ENCODE peak calls at places on chromosomes 5 and 9, in seven cellular contexts. B, X, A, H, J, I and E are unnamed samples. For H3K4me1, the result is how much of the 10 kb centered on the place peaks cover.

GRCh38 chr5:42767491-42768105 is 11.0 kb downstream of the CCDC152 start:
- DNase-seq in I (no peak), H (no peak), B (no peak), J (no peak), A (no peak), X (no peak), E (no peak)

GRCh38 chr5:82023530-82024095 is 51.8 kb downstream of the ATG10 start:
- DNase-seq in J (no peak), I (no peak), B (no peak), X (no peak), A (no peak), H (no peak), E (no peak)

GRCh38 chr9:73219985-73220626 is 68.4 kb downstream of the ANXA1 start:
- DNase-seq in H (no peak), B (no peak), I (no peak), X (no peak), J (no peak), A (no peak), E (no peak)

GRCh38 chr9:91117474-91117891 is 244.2 kb downstream of the AUH start:
- DNase-seq in A (no peak), I (no peak), B (no peak), X (no peak), J (no peak), H (no peak), E (no peak)

GRCh38 chr5:176732736-176733585 is 77.4 kb upstream of the UNC5A start:
- DNase-seq in B (no peak), X (no peak), J (no peak), I (no peak), A (no peak), H (no peak), E (no peak)

GRCh38 chr5:154712518-154713437 is 42.4 kb upstream of the LARP1 start:
- DNase-seq in A (no peak), X (no peak), I (no peak), H (no peak), J (no peak), B (peak), E (no peak)

GRCh38 chr5:144156767-144157171 is 13.7 kb downstream of the YIPF5 start:
- DNase-seq in I (no peak), B (no peak), A (no peak), X (no peak), J (no peak), H (no peak), E (no peak)

GRCh38 chr9:18622186-18622836 is 148.4 kb downstream of the ADAMTSL1 start:
- DNase-seq in A (no peak), I (no peak), J (no peak), B (no peak), X (no peak), H (no peak), E (no peak)

GRCh38 chr9:92501671-92502393 is 19.5 kb upstream of the ASPN start:
- DNase-seq in B (peak), H (no peak), X (peak), J (no peak), A (peak), I (no peak), E (peak)

GRCh38 chr5:110194191-110194590 is 504.5 kb downstream of the MAN2A1 start:
- DNase-seq in J (no peak), X (no peak), B (no peak), H (no peak), I (no peak), A (no peak), E (no peak)

GRCh38 chr5:28473531-28474107 is 1435.2 kb upstream of the CDH9 start:
- DNase-seq in I (no peak), X (no peak), H (no peak), A (no peak), J (no peak), B (no peak), E (no peak)

GRCh38 chr9:82761911-82762310 is 301.0 kb downstream of the RASEF start:
- DNase-seq in J (no peak), X (no peak), A (no peak), I (no peak), B (no peak), H (no peak), E (no peak)

GRCh38 chr9:70229026-70229425 is 29.8 kb upstream of the SMC5 start:
- DNase-seq in B (no peak), I (peak), H (peak), J (no peak), X (no peak), A (peak), E (peak)

GRCh38 chr9:5783982-5784381 is 48.9 kb downstream of the ERMP1 start:
- DNase-seq in X (no peak), I (no peak), B (no peak), J (no peak), A (no peak), H (no peak), E (no peak)

GRCh38 chr9:98627291-98627690 is 81.4 kb downstream of the GABBR2 start:
- DNase-seq in A (no peak), B (no peak), I (no peak), X (no peak), H (no peak), J (no peak), E (no peak)

GRCh38 chr9:133104718-133105460 is 16.2 kb downstream of the RALGDS start:
- DNase-seq in J (no peak), I (no peak), A (peak), H (no peak), B (no peak), X (peak), E (no peak)

GRCh38 chr5:191036-191948 is at the start of gene LRRC14B:
- DNase-seq in H (no peak), J (no peak), I (peak), B (peak), A (no peak), X (no peak), E (no peak)

GRCh38 chr5:177358333-177358939 is 712 bp downstream of the RGS14 start:
- DNase-seq in J (no peak), B (no peak), X (no peak), H (no peak), I (no peak), A (no peak), E (no peak)

GRCh38 chr5:133322743-133323142 is 270.9 kb downstream of the HSPA4 start:
- DNase-seq in J (no peak), X (no peak), A (no peak), B (no peak), H (no peak), I (no peak), E (no peak)

GRCh38 chr9:21104787-21105186 is 27.0 kb upstream of the IFNB1 start:
- DNase-seq in J (no peak), B (no peak), I (no peak), X (no peak), H (no peak), A (no peak), E (no peak)

GRCh38 chr5:168219515-168220410 is 71.7 kb upstream of the WWC1 start:
- DNase-seq in H (peak), X (peak), A (peak), I (peak), B (peak), J (no peak), E (peak)

GRCh38 chr5:129199308-129199707 is 104.8 kb downstream of the ISOC1 start:
- DNase-seq in I (no peak), H (no peak), J (no peak), A (no peak), B (no peak), X (no peak), E (no peak)

GRCh38 chr5:71865202-71865601 is 146.1 kb downstream of the CARTPT start:
- DNase-seq in A (peak), J (no peak), B (no peak), X (no peak), H (no peak), I (no peak), E (no peak)

GRCh38 chr5:51684794-51685355 is 301.6 kb downstream of the ISL1 start:
- DNase-seq in A (no peak), I (no peak), J (no peak), X (no peak), H (no peak), B (no peak), E (no peak)

GRCh38 chr5:17212210-17212609 is 5.2 kb upstream of the BASP1 start:
- DNase-seq in J (no peak), X (no peak), I (no peak), B (no peak), A (no peak), H (no peak), E (no peak)

GRCh38 chr9:127769985-127770904 is 8.2 kb downstream of the SH2D3C start:
- DNase-seq in J (no peak), I (no peak), X (no peak), A (no peak), B (no peak), H (no peak), E (no peak)

GRCh38 chr5:107474361-107474723 is 196.4 kb downstream of the EFNA5 start:
- DNase-seq in I (no peak), J (no peak), H (no peak), X (no peak), A (no peak), B (no peak), E (no peak)
- H3K4me1 ChIP-seq in I (under half), J (under half), H (under half), X (under half), A (under half), B (under half), E (under half)

DNA sequence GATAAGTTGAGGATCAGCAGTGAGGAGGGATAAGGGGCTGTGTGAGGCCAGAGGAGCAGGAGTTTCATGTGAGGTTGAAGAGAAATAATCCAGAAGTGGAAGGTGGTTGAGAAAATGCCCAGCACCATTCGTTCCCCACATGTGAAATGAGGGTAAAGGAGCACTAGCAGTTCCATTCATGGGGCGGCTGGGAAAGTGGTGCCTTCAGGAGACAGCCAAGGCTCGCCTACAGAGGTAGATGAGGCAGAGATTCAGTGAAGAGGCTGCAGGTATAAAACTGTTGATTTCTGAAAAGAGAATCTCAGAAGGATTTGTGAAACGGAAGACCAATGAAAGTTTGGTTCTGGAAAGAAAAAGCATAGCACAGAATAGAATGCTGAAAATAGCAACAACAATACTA is 272.6 kb downstream of the MSX2 start:
- DNase-seq in A (no peak), X (no peak), I (no peak), J (no peak), H (no peak), B (no peak), E (no peak)
- TF ChIP-seq CTCF in A (no peak), X (no peak), I (no peak), J (no peak), H (no peak), B (no peak), E (no peak)

GRCh38 chr9:4639420-4639819 is 22.7 kb upstream of the PLPP6 start:
- DNase-seq in X (no peak), B (no peak), I (no peak), A (no peak), H (no peak), J (no peak), E (no peak)
- H3K27ac ChIP-seq in X (no peak), B (no peak), I (no peak), A (no peak), H (no peak), J (no peak), E (no peak)

GRCh38 chr9:130665431-130666392 is 1.3 kb downstream of the PRDM12 start:
- DNase-seq in A (no peak), H (no peak), I (no peak), J (no peak), X (no peak), B (no peak), E (no peak)

GRCh38 chr9:130665029-130665430 is 636 bp downstream of the PRDM12 start:
- DNase-seq in A (no peak), I (no peak), B (no peak), H (no peak), X (no peak), J (no peak), E (no peak)

GRCh38 chr9:130663258-130664171 is 879 bp upstream of the PRDM12 start:
- DNase-seq in B (no peak), X (no peak), I (no peak), J (no peak), A (no peak), H (no peak), E (no peak)

GRCh38 chr9:130662927-130663257 is 1.5 kb upstream of the PRDM12 start:
- DNase-seq in I (no peak), X (no peak), J (no peak), B (no peak), H (no peak), A (no peak), E (no peak)

DNA sequence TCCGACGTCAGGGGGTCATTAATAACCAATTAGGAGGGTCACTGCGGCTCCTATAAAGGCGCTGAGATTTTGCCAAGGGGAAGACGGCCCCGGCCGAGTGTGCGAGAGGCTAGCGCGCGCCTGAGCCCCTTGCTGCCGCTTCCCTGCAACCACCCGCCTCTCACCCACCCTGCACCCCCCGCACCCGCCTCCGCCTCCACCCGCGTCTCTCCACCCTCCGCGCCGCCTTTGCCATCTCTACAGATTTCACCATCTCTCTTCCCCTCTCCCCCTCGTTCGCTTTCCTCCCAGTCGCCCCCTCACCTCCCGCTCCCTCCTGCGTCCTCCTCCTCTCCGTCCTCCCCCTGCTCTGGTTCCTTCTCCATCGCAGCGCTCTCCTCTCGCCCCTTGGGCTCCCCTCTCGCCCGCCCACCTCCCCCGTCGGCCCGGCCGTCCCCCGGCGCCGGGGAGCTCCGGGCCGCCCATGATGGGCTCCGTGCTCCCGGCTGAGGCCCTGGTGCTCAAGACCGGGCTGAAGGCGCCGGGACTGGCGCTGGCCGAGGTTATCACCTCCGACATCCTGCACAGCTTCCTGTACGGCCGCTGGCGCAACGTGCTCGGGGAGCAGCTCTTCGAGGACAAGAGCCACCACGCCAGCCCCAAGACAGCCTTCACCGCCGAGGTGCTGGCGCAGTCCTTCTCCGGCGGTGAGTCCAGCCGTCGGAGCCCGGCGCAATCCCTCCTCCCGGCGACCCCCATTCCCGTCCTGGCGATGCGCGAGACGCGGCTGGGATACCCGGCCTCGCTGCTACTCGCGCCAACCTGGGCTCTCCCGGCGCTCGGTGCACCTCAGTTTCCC is at the start of gene PRDM12:
- DNase-seq in I (no peak), B (no peak), A (no peak), J (no peak), H (no peak), X (no peak), E (no peak)
- H3K4me1 ChIP-seq in I (half or more), B (under half), A (half or more), J (half or more), H (half or more), X (under half), E (under half)

GRCh38 chr5:2754621-2755370 is 3.3 kb upstream of the IRX2 start:
- DNase-seq in I (no peak), B (no peak), H (no peak), X (no peak), J (no peak), A (no peak), E (no peak)
- TF ChIP-seq CTCF in I (peak), B (no peak), H (no peak), X (no peak), J (no peak), A (no peak), E (no peak)